ENCODE peak calls at places on chromosome 18, in nine cellular contexts. K is AG09309, D is AG20443, I is fibroblast of the aortic adventitia, H is neural crest cell, V is SK-N-DZ, A is adipocyte, C is A549, W is cerebellar nuclear complex. O is an unnamed sample.
A peak's percentile ranks its signal among the peaks of the same experiment; 100 is the strongest.

GRCh38 chr18:28040216-28040615 is 136.7 kb downstream of the CDH2 start:
- DNase-seq in K (no peak), D (no peak), I (no peak), H (no peak), V (no peak), A (peak; percentile 16), C (no peak), W (no peak), O (no peak)

GRCh38 chr18:24397131-24397693 is 412 bp downstream of the OSBPL1A start:
- DNase-seq in K (peak; percentile 16), D (peak; percentile 49), I (peak; percentile 81), H (no peak), V (peak; percentile 78), A (peak; percentile 89), C (peak; percentile 68), W (no peak), O (peak; percentile 76)

GRCh38 chr18:50816767-50817166 is 3.0 kb downstream of the MRO start:
- DNase-seq in K (no peak), D (no peak), I (no peak), H (no peak), V (no peak), A (peak; percentile 86), C (no peak), W (no peak), O (no peak)

GRCh38 chr18:9914334-9914583 is 443 bp downstream of the VAPA start:
- DNase-seq in K (no peak), D (no peak), I (no peak), H (no peak), V (no peak), A (no peak), C (no peak), W (no peak), O (no peak)

GRCh38 chr18:13370995-13371625 is 152.6 kb downstream of the LDLRAD4 start:
- DNase-seq in K (no peak), D (no peak), I (no peak), H (no peak), V (no peak), A (no peak), C (no peak), W (no peak), O (no peak)

GRCh38 chr18:61851940-61852451 is 40.8 kb downstream of the RNF152 start:
- DNase-seq in K (peak; percentile 28), D (peak; percentile 31), I (peak; percentile 70), H (no peak), V (no peak), A (peak; percentile 79), C (no peak), W (no peak), O (peak; percentile 86)

GRCh38 chr18:28041366-28041765 is 135.6 kb downstream of the CDH2 start:
- DNase-seq in K (peak; percentile 67), D (peak; percentile 43), I (peak; percentile 66), H (no peak), V (peak; percentile 17), A (peak; percentile 83), C (peak; percentile 47), W (no peak), O (peak; percentile 79)

GRCh38 chr18:10565835-10566234 is 40.0 kb downstream of the NAPG start:
- DNase-seq in K (no peak), D (no peak), I (no peak), H (no peak), V (no peak), A (no peak), C (no peak), W (no peak), O (no peak)